ENCODE peak calls at places on chromosomes 1 and 21, in ten cellular contexts. C, W, J, G, A, L, B, K, H and F are unnamed samples.

GRCh38 chr1:177849130-177849529 is 120.7 kb downstream of the SEC16B start:
- DNase-seq in K (no peak), G (peak; percentile 29), C (no peak), W (no peak), J (no peak), L (no peak), B (no peak), A (no peak), H (no peak), F (no peak)

GRCh38 chr1:90707363-90707710 is 9.8 kb downstream of the BARHL2 start:
- DNase-seq in K (no peak), C (no peak), B (peak; percentile 86), A (peak; percentile 75), H (no peak), W (peak; percentile 49), J (no peak), G (no peak), L (no peak), F (peak; percentile 88)

GRCh38 chr21:32807717-32808380 is 36.3 kb upstream of the PAXBP1 start:
- DNase-seq in W (peak; percentile 25), L (no peak), K (no peak), A (no peak), J (no peak), C (no peak), G (no peak), B (no peak), H (no peak), F (no peak)

GRCh38 chr21:42692688-42693087 is 39.3 kb downstream of the PDE9A start:
- DNase-seq in G (no peak), K (no peak), A (no peak), W (no peak), C (no peak), B (no peak), J (no peak), L (no peak), H (no peak), F (no peak)

GRCh38 chr1:169363046-169363756 is 4.4 kb downstream of the NME7 start:
- DNase-seq in A (no peak), H (no peak), J (no peak), W (peak; percentile 96), G (peak; percentile 52), K (no peak), L (no peak), C (no peak), B (no peak), F (no peak)

GRCh38 chr1:62722796-62723195 is 34.6 kb upstream of the DOCK7 start:
- DNase-seq in K (no peak), J (no peak), G (peak; percentile 51), A (no peak), B (no peak), C (no peak), W (no peak), H (no peak), L (no peak), F (no peak)

GRCh38 chr1:206606867-206607266 is 5.4 kb downstream of the EIF2D start:
- DNase-seq in C (peak; percentile 66), B (no peak), H (no peak), A (peak; percentile 46), W (peak; percentile 84), G (peak; percentile 65), L (no peak), J (no peak), K (no peak), F (no peak)

GRCh38 chr1:76066390-76066789 is 8.2 kb upstream of the ST6GALNAC3 start:
- DNase-seq in A (no peak), G (no peak), L (no peak), H (no peak), C (no peak), W (peak; percentile 42), K (no peak), J (no peak), B (no peak), F (no peak)

GRCh38 chr1:26336477-26337205 is 17.3 kb downstream of the CRYBG2 start:
- DNase-seq in J (peak; percentile 98), L (peak; percentile 89), K (no peak), A (no peak), G (peak; percentile 77), B (peak; percentile 88), H (peak; percentile 70), W (peak; percentile 86), C (peak; percentile 92), F (peak; percentile 78)

DNA sequence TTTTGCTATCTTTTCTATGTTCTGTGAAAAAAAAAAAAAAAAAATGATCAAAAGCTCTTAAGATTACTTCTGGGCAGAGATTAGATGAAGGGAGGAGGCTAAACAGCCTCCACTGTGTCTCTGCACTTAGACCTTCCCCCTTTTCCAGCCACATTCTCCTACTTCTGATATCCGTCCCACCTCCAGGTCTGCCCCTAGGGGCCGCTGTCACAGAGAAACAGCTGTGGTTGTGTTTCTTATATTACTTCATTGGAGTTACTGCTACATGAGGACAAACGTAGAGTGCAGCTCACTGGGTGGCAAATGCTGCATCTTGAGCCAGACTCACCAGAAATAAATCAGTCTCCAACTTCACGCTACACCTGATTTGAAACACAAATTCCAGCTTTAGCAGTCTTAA is 125.4 kb upstream of the PTBP2 start:
- DNase-seq in B (no peak), H (no peak), A (peak; percentile 58), J (no peak), G (peak; percentile 32), C (peak; percentile 6), L (no peak), W (peak; percentile 55), K (no peak), F (no peak)
- TF ChIP-seq CTCF in B (peak; percentile 67), H (peak; percentile 53), A (peak; percentile 67), J (no peak), G (peak; percentile 56), C (peak; percentile 22), L (no peak), W (peak; percentile 83), K (no peak), F (peak; percentile 14)

GRCh38 chr1:41662061-41662655 is 177.7 kb upstream of the EDN2 start:
- DNase-seq in G (peak; percentile 78), L (peak; percentile 73), J (peak; percentile 88), K (no peak), W (peak; percentile 60), B (no peak), C (peak; percentile 37), A (peak; percentile 64), H (peak; percentile 65), F (peak; percentile 40)

GRCh38 chr1:41661428-41662060 is 177.1 kb upstream of the EDN2 start:
- DNase-seq in A (no peak), H (no peak), K (no peak), J (no peak), G (no peak), B (no peak), W (no peak), L (peak; percentile 15), C (no peak), F (no peak)

GRCh38 chr1:41659159-41659495 is 174.6 kb upstream of the EDN2 start:
- DNase-seq in W (no peak), J (no peak), G (no peak), B (no peak), A (no peak), L (no peak), C (no peak), K (no peak), H (no peak), F (no peak)

GRCh38 chr1:41659903-41660302 is 175.4 kb upstream of the EDN2 start:
- DNase-seq in W (no peak), L (no peak), K (no peak), H (no peak), J (no peak), G (no peak), A (no peak), B (no peak), C (no peak), F (no peak)

DNA sequence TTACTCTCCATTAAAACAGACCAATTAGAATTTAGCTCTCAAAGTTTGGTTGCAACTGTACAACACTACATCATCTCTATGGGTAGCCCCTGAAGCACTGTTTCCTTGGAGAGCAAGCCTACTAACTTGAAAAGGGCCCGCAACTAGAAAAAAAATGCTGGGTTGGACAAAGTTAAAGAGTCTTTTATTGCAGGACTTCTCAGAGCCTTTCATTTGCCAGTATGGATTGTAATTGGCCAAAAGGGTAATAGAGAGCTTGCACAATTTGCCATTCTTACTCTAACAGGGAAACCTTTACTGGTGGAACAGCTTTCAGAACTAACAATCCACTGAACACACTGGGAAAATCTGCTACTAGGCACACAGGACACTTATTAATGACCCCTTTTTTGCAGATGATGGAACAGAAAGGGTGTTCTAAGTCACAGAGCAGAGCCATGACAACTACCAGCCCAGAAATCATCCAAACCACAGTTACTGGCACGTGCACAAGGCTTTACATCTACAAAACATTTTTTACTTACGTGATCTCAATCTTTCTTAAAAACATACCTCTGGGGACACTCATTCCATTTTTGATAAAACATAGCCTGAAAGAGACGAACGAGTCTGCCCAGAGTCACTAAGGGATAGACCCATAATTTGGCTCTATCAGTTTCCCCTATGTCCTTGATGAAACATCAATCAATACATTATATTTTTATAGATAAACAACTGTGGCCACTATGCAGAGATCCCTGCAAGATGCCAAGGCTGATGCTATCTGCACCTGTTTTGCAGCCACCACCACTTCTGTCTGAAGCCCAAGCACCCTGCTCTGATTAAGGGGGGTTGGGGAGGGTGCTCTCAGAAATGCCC is 176.3 kb upstream of the EDN2 start:
- DNase-seq in W (no peak), L (no peak), G (no peak), H (no peak), J (no peak), K (no peak), C (no peak), B (no peak), A (no peak), F (no peak)
- TF ChIP-seq CTCF in W (no peak), L (no peak), G (no peak), H (no peak), J (no peak), K (no peak), C (no peak), B (no peak), A (no peak), F (no peak)

GRCh38 chr1:12594490-12594889 is 23.5 kb downstream of the DHRS3 start:
- DNase-seq in L (no peak), G (no peak), J (no peak), C (no peak), K (no peak), H (no peak), B (no peak), A (no peak), W (no peak), F (no peak)
- TF ChIP-seq CTCF in L (no peak), G (no peak), J (no peak), C (no peak), K (no peak), H (no peak), B (no peak), A (no peak), W (peak; percentile 18), F (no peak)

DNA sequence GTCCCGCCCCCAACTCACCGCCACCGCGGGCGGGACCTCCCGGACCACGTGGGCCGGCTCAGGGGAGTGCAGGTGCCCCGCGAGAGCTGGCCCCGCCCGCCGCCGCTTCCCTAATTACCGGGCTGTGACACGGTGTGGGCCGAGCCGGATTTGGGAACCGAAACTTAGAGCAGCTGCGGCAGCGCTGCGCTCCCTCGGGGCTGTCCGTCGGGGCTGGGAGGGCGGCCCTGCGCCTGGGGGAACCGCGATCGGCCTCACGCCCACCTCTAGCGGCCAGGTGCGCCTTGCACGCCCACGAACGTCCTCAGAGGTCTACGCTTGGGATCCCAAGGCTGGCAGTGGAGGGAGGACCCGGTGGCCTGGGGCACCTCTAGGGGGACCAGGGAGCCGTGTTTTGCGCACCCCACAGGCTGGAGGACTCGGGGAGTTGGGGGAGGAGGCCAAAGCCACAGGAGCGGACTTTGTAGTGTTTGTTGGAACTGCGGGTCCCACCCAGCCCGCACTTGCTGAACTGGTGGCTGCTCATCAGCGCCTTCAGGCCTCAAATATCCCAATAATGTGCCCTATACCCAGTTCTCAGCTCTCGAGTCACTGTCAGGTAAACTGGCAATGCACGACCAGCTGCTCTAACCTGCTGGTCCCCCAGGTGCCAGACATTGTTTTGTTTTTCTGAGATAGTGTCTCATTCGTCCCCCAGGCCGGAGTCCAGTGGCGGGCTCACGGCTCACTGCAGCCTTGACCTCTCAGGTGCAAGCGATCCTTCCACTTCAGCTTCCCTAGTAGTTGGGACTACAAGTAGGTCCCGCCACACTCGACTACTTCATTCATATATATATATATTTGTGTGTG is 781 bp upstream of the NADK start:
- DNase-seq in A (peak; percentile 88), B (peak; percentile 67), L (peak; percentile 72), H (peak; percentile 80), G (peak; percentile 98), C (peak; percentile 98), K (peak; percentile 80), J (peak; percentile 97), W (peak; percentile 90), F (no peak)
- TF ChIP-seq CTCF in A (peak; percentile 21), B (peak; percentile 63), L (no peak), H (peak; percentile 15), G (peak; percentile 51), C (peak; percentile 62), K (peak; percentile 16), J (peak; percentile 37), W (peak; percentile 58), F (peak; percentile 22)